ENCODE peak calls at places on chromosome 5, in six cellular contexts. Y is upper lobe of left lung, A is A549, I is GM12878, D is HepG2, O is K562. M is an unnamed sample.

GRCh38 chr5:96260009-96260408 is 173.0 kb downstream of the PCSK1 start:
- ATAC-seq in A (no peak), O (no peak), D (no peak), I (no peak), Y (no peak), M (no peak)

GRCh38 chr5:176633638-176634037 is 3.2 kb downstream of the EIF4E1B start:
- ATAC-seq in D (no peak), A (no peak), Y (no peak), I (peak), O (no peak), M (no peak)

GRCh38 chr5:15492545-15492944 is 7.4 kb upstream of the FBXL7 start:
- ATAC-seq in D (no peak), Y (no peak), O (no peak), I (no peak), A (no peak), M (no peak)

GRCh38 chr5:132388244-132389050 is 18.9 kb downstream of the SLC22A5 start:
- ATAC-seq in A (no peak), I (no peak), O (no peak), Y (peak), D (no peak), M (peak)

GRCh38 chr5:138626333-138626944 is 51.2 kb upstream of the HSPA9 start:
- ATAC-seq in A (no peak), Y (no peak), O (peak), I (no peak), D (no peak), M (no peak)

GRCh38 chr5:55534436-55535198 is at the start of gene PLPP1:
- ATAC-seq in O (peak), Y (peak), I (peak), D (peak), A (peak), M (peak)

GRCh38 chr5:139388198-139388821 is 1.4 kb downstream of the MZB1 start:
- ATAC-seq in D (peak), I (no peak), O (no peak), A (peak), Y (no peak), M (no peak)

GRCh38 chr5:74311961-74312360 is 328.6 kb downstream of the ENC1 start:
- ATAC-seq in D (no peak), I (no peak), A (no peak), O (no peak), Y (no peak), M (peak)

GRCh38 chr5:5795074-5795779 is 372.8 kb downstream of the ICE1 start:
- ATAC-seq in Y (peak), O (no peak), D (no peak), A (no peak), I (no peak), M (no peak)

GRCh38 chr5:160269017-160269416 is 39.7 kb downstream of the FABP6 start:
- ATAC-seq in Y (peak), A (no peak), O (peak), I (no peak), D (no peak), M (peak)

GRCh38 chr5:78905084-78905938 is 79.8 kb downstream of the ARSB start:
- ATAC-seq in O (no peak), I (peak), Y (no peak), A (no peak), D (no peak), M (no peak)

GRCh38 chr5:43367909-43368648 is 44.1 kb downstream of the CCL28 start:
- ATAC-seq in D (peak), O (peak), A (no peak), Y (no peak), I (no peak), M (no peak)

GRCh38 chr5:157180374-157181264 is at the start of gene ITK:
- ATAC-seq in Y (no peak), D (no peak), O (no peak), A (no peak), I (no peak), M (no peak)

GRCh38 chr5:74578356-74579044 is 62.0 kb downstream of the ENC1 start:
- ATAC-seq in I (peak), Y (no peak), O (no peak), D (no peak), A (no peak), M (no peak)

GRCh38 chr5:156920042-156920860 is 42.8 kb downstream of the TIMD4 start:
- ATAC-seq in D (no peak), O (no peak), A (no peak), I (peak), Y (no peak), M (no peak)

GRCh38 chr5:141941307-141941706 is 16.7 kb downstream of the PCDH12 start:
- ATAC-seq in A (peak), D (no peak), Y (no peak), I (peak), O (no peak), M (peak)

GRCh38 chr5:157626831-157627230 is 25.4 kb downstream of the SOX30 start:
- ATAC-seq in Y (no peak), I (no peak), D (no peak), A (no peak), O (no peak), M (no peak)

GRCh38 chr5:67516959-67517358 is 320.4 kb upstream of the CD180 start:
- ATAC-seq in O (no peak), D (no peak), I (no peak), A (no peak), Y (peak), M (peak)

GRCh38 chr5:68447530-68447929 is 232.0 kb downstream of the PIK3R1 start:
- ATAC-seq in D (no peak), A (no peak), Y (no peak), O (no peak), I (peak), M (no peak)

DNA sequence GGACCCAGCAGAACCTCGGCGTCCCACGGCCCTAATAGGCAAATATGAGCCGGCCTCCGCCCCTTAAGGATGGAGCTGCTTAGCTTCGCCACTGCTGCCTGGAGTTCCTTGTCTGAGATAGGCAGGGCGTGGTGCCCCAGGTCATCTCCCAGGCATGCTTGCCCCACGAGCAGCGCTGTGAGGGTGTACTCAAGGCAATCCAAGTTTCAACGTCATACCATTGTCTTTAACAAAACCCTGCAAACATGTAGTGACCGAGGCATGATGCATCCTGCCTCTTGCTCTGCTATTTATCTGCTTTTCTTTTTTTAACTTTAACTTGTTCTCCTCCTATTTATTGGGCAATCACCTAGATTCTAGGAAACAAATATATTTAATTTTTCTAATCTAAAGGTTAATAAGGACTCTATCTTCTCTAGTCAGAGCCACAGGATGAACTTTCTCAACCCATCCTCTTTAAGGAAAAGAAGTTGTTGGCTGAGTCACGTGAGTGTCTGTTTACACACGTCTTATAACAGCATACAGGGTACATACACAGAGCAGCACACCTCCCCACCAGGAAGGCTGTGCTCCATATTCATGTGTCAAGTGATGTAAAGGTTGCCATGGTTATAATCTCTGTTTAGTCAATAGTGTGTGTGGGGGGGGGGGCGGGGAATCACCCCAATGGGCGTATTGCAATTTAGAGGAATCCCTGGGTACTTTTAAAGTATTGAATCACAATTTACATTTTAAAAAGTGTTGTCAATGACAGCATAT is 27.3 kb upstream of the ZSWIM6 start:
- ATAC-seq in Y (peak), D (no peak), A (peak), O (no peak), I (peak), M (no peak)
- TF ChIP-seq EP300 in Y (no peak), D (no peak), A (peak), O (no peak), I (no peak), M (no peak)

DNA sequence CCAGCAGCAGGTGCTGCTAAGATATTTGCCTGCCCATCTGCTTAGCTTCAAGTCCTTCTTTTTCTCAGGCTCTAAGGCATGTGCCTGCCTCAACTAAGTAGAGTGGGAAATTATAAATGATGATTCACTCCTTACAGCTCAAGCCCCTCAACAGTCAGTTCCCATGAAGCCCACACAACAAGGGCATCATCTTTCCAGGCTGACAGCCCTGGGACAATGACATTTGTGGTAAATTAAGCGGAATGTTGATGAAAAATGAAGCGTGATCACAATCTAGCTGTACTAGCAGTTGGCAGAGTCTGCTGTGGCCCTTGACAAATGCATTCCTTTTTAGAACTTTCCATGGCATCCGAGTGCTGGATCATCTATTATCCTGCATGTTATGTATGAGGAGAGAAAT is 548.6 kb downstream of the KIF4B start:
- ATAC-seq in O (no peak), D (no peak), I (no peak), Y (no peak), A (no peak), M (no peak)
- H3K27ac ChIP-seq in O (no peak), D (no peak), I (no peak), Y (no peak), A (no peak), M (no peak)

GRCh38 chr5:31449962-31450361 is 81.9 kb downstream of the DROSHA start:
- ATAC-seq in O (no peak), Y (no peak), I (no peak), D (no peak), A (no peak), M (no peak)
- TF ChIP-seq EP300 in O (no peak), Y (no peak), I (no peak), D (no peak), A (no peak), M (no peak)

GRCh38 chr5:61619289-61619688 is 287.2 kb downstream of the ZSWIM6 start:
- ATAC-seq in Y (no peak), D (no peak), O (no peak), I (no peak), A (no peak), M (no peak)
- H3K27ac ChIP-seq in Y (no peak), D (no peak), O (no peak), I (no peak), A (peak), M (peak)

GRCh38 chr5:11977904-11978303 is 73.7 kb upstream of the CTNND2 start:
- ATAC-seq in O (no peak), Y (no peak), D (no peak), I (no peak), A (no peak), M (no peak)
- TF ChIP-seq EP300 in O (no peak), Y (no peak), D (no peak), I (no peak), A (no peak), M (no peak)

GRCh38 chr5:16577677-16578076 is 39.1 kb downstream of the RETREG1 start:
- ATAC-seq in Y (no peak), I (peak), O (peak), A (no peak), D (no peak), M (no peak)
- H3K27ac ChIP-seq in Y (no peak), I (no peak), O (peak), A (no peak), D (no peak), M (no peak)

GRCh38 chr5:149824851-149825250 is 94.7 kb downstream of the PPARGC1B start:
- ATAC-seq in D (no peak), A (no peak), I (no peak), O (no peak), Y (no peak), M (peak)
- TF ChIP-seq EP300 in D (no peak), A (no peak), I (no peak), O (no peak), Y (no peak), M (no peak)

GRCh38 chr5:31531888-31532710 is at the start of the genes C5orf22 and DROSHA:
- ATAC-seq in A (peak), O (peak), D (peak), Y (peak), I (peak), M (peak)

GRCh38 chr5:31536873-31537272 is 4.8 kb downstream of the C5orf22 start:
- ATAC-seq in Y (no peak), A (no peak), D (no peak), O (no peak), I (no peak), M (no peak)

GRCh38 chr5:31534527-31535046 is 2.5 kb downstream of the C5orf22 start:
- ATAC-seq in I (no peak), A (no peak), D (no peak), O (no peak), Y (no peak), M (no peak)

GRCh38 chr5:31530541-31531265 is 1.2 kb downstream of the DROSHA start:
- ATAC-seq in I (no peak), A (no peak), O (peak), Y (no peak), D (no peak), M (no peak)

GRCh38 chr5:31531543-31531887 is 378 bp downstream of the DROSHA start:
- ATAC-seq in Y (peak), D (peak), I (peak), A (peak), O (peak), M (peak)
- H3K27ac ChIP-seq in Y (peak), D (peak), I (peak), A (peak), O (peak), M (peak)

M was measured in gastroesophageal sphincter.